ENCODE peak calls at places on chromosomes 12 and 14, in four cellular contexts. S is CD8-positive, alpha-beta T cell; D is vagina; O is body of pancreas. Y is an unnamed sample. For H3K9me3, the result is how much of the 10 kb centered on the place peaks cover.

GRCh38 chr12:115828151-115828550 is 449.3 kb downstream of the MED13L start:
- DNase-seq in S (no peak), D (no peak), O (no peak), Y (no peak)

GRCh38 chr14:59321184-59321952 is 132.9 kb downstream of the DAAM1 start:
- DNase-seq in S (no peak), D (no peak), O (no peak), Y (no peak)

GRCh38 chr14:45089813-45090212 is 5.9 kb downstream of the PRPF39 start:
- DNase-seq in S (no peak), D (no peak), O (no peak), Y (no peak)

GRCh38 chr12:50059440-50060119 is 2.2 kb downstream of the ASIC1 start:
- DNase-seq in S (peak), D (no peak), O (no peak), Y (no peak)

GRCh38 chr12:57549909-57550627 is at the start of gene KIF5A:
- DNase-seq in S (peak), D (no peak), O (peak), Y (no peak)

GRCh38 chr12:92146865-92147264 is 1.2 kb upstream of the BTG1 start:
- DNase-seq in S (no peak), D (no peak), O (no peak), Y (no peak)

GRCh38 chr14:64766430-64767151 is 62.4 kb downstream of the PLEKHG3 start:
- DNase-seq in S (no peak), D (no peak), O (no peak), Y (no peak)

GRCh38 chr12:113762155-113762848 is 203.8 kb downstream of the RBM19 start:
- DNase-seq in S (no peak), D (no peak), O (no peak), Y (no peak)

GRCh38 chr14:39381366-39381765 is 50.9 kb downstream of the FBXO33 start:
- DNase-seq in S (no peak), D (no peak), O (no peak), Y (no peak)

GRCh38 chr12:65443038-65443437 is 164.6 kb downstream of the MSRB3 start:
- DNase-seq in S (no peak), D (no peak), O (no peak), Y (no peak)

GRCh38 chr14:103528158-103528511 is 861 bp upstream of the TRMT61A start:
- DNase-seq in S (no peak), D (no peak), O (peak), Y (peak)

GRCh38 chr12:62459976-62460375 is 6.7 kb upstream of the MON2 start:
- DNase-seq in S (no peak), D (no peak), O (no peak), Y (no peak)

DNA sequence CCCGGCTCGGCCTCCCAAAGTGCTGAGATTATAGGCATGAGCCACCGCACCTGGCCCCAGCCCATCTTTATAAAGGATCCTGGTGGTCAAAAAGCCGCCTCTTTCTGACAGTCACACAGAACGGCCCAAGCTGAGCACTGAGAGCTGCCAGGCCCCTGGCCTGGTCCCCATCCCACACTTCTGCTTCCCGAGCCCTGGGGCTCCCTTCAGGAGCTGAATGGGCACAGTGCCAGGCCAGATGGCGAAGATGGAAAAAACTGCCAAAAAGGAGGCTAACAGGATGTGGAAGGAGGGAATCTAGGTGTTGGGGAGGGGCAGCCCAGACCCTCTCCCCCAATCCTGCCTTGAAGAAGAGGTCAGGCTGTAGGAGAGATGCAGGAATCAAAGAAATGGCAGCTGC is 5.1 kb downstream of the LPAR5 start:
- DNase-seq in S (no peak), D (no peak), O (no peak), Y (no peak)
- H3K4me3 ChIP-seq in S (peak), D (no peak), O (no peak), Y (no peak)

DNA sequence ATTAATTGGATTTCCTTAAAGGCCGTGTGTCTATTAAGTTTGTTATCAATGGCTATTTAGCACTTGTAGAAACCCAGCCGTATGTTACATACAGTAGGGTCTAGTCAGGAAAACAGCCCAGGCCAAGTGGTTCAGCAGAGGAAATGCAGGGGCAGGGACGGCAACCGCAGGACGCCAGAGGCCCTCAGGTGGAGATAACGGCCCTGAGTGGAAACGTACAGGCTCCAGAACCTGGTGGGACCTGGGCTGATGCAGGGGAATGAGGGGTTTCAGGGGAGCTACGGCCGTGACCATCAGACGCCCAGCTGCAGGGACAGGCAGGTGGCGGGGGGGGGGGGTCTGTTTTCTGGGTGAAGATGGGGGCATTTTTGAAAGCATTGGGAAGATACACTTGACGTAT is 3.7 kb upstream of the ANKLE2 start:
- DNase-seq in S (no peak), D (no peak), O (no peak), Y (no peak)
- H3K27ac ChIP-seq in S (no peak), D (no peak), O (no peak), Y (no peak)

GRCh38 chr14:75847584-75847983 is 134.2 kb downstream of the TGFB3 start:
- DNase-seq in S (no peak), D (no peak), O (no peak), Y (no peak)
- H3K9me3 ChIP-seq in S (under half), D (under half), O (under half), Y (under half)

GRCh38 chr12:807041-807717 is 54.8 kb downstream of the WNK1 start:
- DNase-seq in S (no peak), D (no peak), O (no peak), Y (no peak)
- H3K4me3 ChIP-seq in S (no peak), D (no peak), O (no peak), Y (no peak)

GRCh38 chr14:94026886-94027469 is 838 bp downstream of the OTUB2 start:
- DNase-seq in S (no peak), D (no peak), O (no peak), Y (no peak)
- H3K27ac ChIP-seq in S (no peak), D (peak), O (no peak), Y (no peak)